ENCODE peak calls at places on chromosomes 5 and 9, in nine cellular contexts. L is NB4, X is HEK293T, N is hippocampal formation, U is GM04503, T is psoas muscle, C is AG04450, J is MM.1S, K is gastrocnemius medialis. Z is an unnamed sample.

GRCh38 chr5:127856310-127856709 is 153.1 kb downstream of the CCDC192 start:
- DNase-seq in L (no peak), J (peak; percentile 51), X (no peak), T (no peak), K (no peak), C (no peak), N (no peak), U (no peak), Z (no peak)

GRCh38 chr5:98933446-98934072 is 4.8 kb upstream of the CHD1 start:
- DNase-seq in T (no peak), N (no peak), J (no peak), K (no peak), L (peak; percentile 82), U (no peak), C (no peak), X (no peak), Z (no peak)

GRCh38 chr9:130036099-130036498 is 6.9 kb downstream of the FNBP1 start:
- DNase-seq in J (no peak), N (no peak), X (no peak), U (no peak), T (no peak), C (no peak), K (no peak), L (no peak), Z (no peak)

GRCh38 chr9:76570820-76571219 is 111.8 kb downstream of the GCNT1 start:
- DNase-seq in J (no peak), N (no peak), T (no peak), L (peak; percentile 79), U (no peak), C (no peak), K (no peak), X (no peak), Z (no peak)

GRCh38 chr5:83076742-83077661 is at the start of the genes TMEM167A and XRCC4:
- DNase-seq in T (peak; percentile 97), C (peak; percentile 97), L (peak; percentile 98), J (peak; percentile 100), K (peak; percentile 97), U (peak; percentile 96), X (peak; percentile 95), N (peak; percentile 99), Z (peak; percentile 99)

GRCh38 chr5:17374157-17374556 is 123.9 kb upstream of the TAF11L2 start:
- DNase-seq in C (no peak), J (no peak), K (no peak), T (no peak), X (no peak), N (no peak), U (no peak), L (no peak), Z (no peak)

GRCh38 chr9:129556576-129557191 is 64.2 kb downstream of the C9orf50 start:
- DNase-seq in K (no peak), X (no peak), C (no peak), U (no peak), L (no peak), J (no peak), N (no peak), T (no peak), Z (no peak)

GRCh38 chr5:151051066-151051930 is 29.5 kb downstream of the TNIP1 start:
- DNase-seq in L (peak; percentile 87), U (no peak), J (peak; percentile 77), N (peak; percentile 71), T (peak; percentile 91), K (peak; percentile 83), X (peak; percentile 81), C (peak; percentile 43), Z (no peak)

GRCh38 chr5:43900974-43901373 is 298.0 kb downstream of the NNT start:
- DNase-seq in U (no peak), X (no peak), J (no peak), K (no peak), N (no peak), C (no peak), L (no peak), T (no peak), Z (no peak)

GRCh38 chr5:136087961-136088871 is 44.4 kb upstream of the SMAD5 start:
- DNase-seq in K (peak; percentile 75), C (no peak), T (peak; percentile 88), U (peak; percentile 13), J (no peak), L (no peak), X (no peak), N (no peak), Z (no peak)

GRCh38 chr5:157193699-157194424 is 13.2 kb downstream of the ITK start:
- DNase-seq in J (no peak), L (no peak), X (no peak), U (no peak), T (no peak), K (no peak), C (no peak), N (no peak), Z (no peak)

GRCh38 chr5:98750693-98751092 is 22.8 kb upstream of the RGMB start:
- DNase-seq in T (no peak), J (no peak), K (no peak), C (no peak), X (no peak), U (no peak), L (peak; percentile 37), N (no peak), Z (no peak)

GRCh38 chr5:88298425-88298824 is 29.8 kb upstream of the TMEM161B start:
- DNase-seq in K (no peak), X (no peak), C (peak; percentile 18), J (no peak), N (no peak), U (peak; percentile 12), T (no peak), L (no peak), Z (no peak)

GRCh38 chr9:137461316-137461662 is 2.2 kb upstream of the NSMF start:
- DNase-seq in X (no peak), C (no peak), U (no peak), N (no peak), L (no peak), J (no peak), T (peak; percentile 50), K (no peak), Z (no peak)

GRCh38 chr9:137031904-137032639 is at the start of gene FUT7:
- DNase-seq in T (no peak), X (no peak), U (no peak), C (no peak), K (no peak), L (peak; percentile 89), J (no peak), N (no peak), Z (no peak)

GRCh38 chr9:35700031-35700430 is 10.3 kb upstream of the TPM2 start:
- DNase-seq in J (no peak), X (no peak), K (no peak), C (no peak), L (no peak), U (no peak), N (no peak), T (peak; percentile 24), Z (no peak)

GRCh38 chr5:135545115-135545514 is 9.4 kb upstream of the NEUROG1 start:
- DNase-seq in X (no peak), U (no peak), T (no peak), K (no peak), J (no peak), L (no peak), C (no peak), N (no peak), Z (no peak)

GRCh38 chr9:125085703-125086477 is 57.4 kb downstream of the SCAI start:
- DNase-seq in T (no peak), L (no peak), C (no peak), N (no peak), K (no peak), X (no peak), J (no peak), U (no peak), Z (no peak)

GRCh38 chr5:135964670-135965320 is 10.0 kb upstream of the LECT2 start:
- DNase-seq in T (no peak), C (no peak), K (no peak), L (no peak), N (no peak), X (no peak), J (no peak), U (no peak), Z (no peak)

GRCh38 chr5:172102913-172103629 is 85.0 kb downstream of the STK10 start:
- DNase-seq in J (no peak), X (no peak), T (peak; percentile 66), C (peak; percentile 81), K (peak; percentile 28), N (no peak), L (no peak), U (peak; percentile 88), Z (no peak)

GRCh38 chr5:17190242-17190778 is 27.1 kb upstream of the BASP1 start:
- DNase-seq in J (peak; percentile 49), K (peak; percentile 17), X (peak; percentile 22), C (peak; percentile 72), N (no peak), L (peak; percentile 73), U (no peak), T (no peak), Z (no peak)

GRCh38 chr9:132163457-132163875 is 1.6 kb downstream of the NTNG2 start:
- DNase-seq in K (no peak), T (peak; percentile 62), N (no peak), C (no peak), U (no peak), J (no peak), X (no peak), L (peak; percentile 58), Z (no peak)

GRCh38 chr5:15757103-15757502 is 257.1 kb downstream of the FBXL7 start:
- DNase-seq in C (no peak), J (no peak), U (peak; percentile 70), K (no peak), T (no peak), N (no peak), L (no peak), X (no peak), Z (no peak)

GRCh38 chr9:34992376-34992951 is 2.9 kb downstream of the DNAJB5 start:
- DNase-seq in N (no peak), L (peak; percentile 93), X (no peak), K (peak; percentile 98), U (no peak), J (no peak), T (peak; percentile 97), C (peak; percentile 72), Z (no peak)

GRCh38 chr5:180133060-180133459 is 61.5 kb upstream of the RNF130 start:
- DNase-seq in X (no peak), T (peak; percentile 39), L (no peak), N (no peak), C (no peak), K (no peak), J (no peak), U (no peak), Z (no peak)

GRCh38 chr5:109191153-109191558 is 218.6 kb downstream of the PJA2 start:
- DNase-seq in J (peak; percentile 24), C (no peak), X (no peak), L (peak; percentile 38), T (no peak), U (no peak), N (no peak), K (no peak), Z (no peak)

GRCh38 chr5:72515211-72515610 is 8.0 kb upstream of the ZNF366 start:
- DNase-seq in X (no peak), K (peak; percentile 46), T (peak; percentile 44), L (peak; percentile 55), J (no peak), U (no peak), C (no peak), N (no peak), Z (no peak)

GRCh38 chr9:127492616-127493015 is 41.3 kb downstream of the LRSAM1 start:
- DNase-seq in J (no peak), T (no peak), L (no peak), X (no peak), C (no peak), K (no peak), N (no peak), U (no peak), Z (no peak)

GRCh38 chr9:13213337-13213736 is 66.2 kb downstream of the MPDZ start:
- DNase-seq in J (peak; percentile 9), N (no peak), K (no peak), T (no peak), X (peak; percentile 6), L (peak; percentile 30), C (no peak), U (no peak), Z (no peak)

GRCh38 chr5:140192715-140193428 is 17.9 kb downstream of the CYSTM1 start:
- DNase-seq in T (no peak), U (no peak), C (no peak), X (no peak), N (no peak), L (no peak), J (no peak), K (no peak), Z (no peak)

GRCh38 chr5:120552638-120553037 is 88.5 kb downstream of the PRR16 start:
- DNase-seq in U (no peak), K (no peak), C (no peak), X (no peak), J (no peak), L (no peak), T (no peak), N (no peak), Z (no peak)

Z was measured in nucleus accumbens.